ENCODE peak calls at places on chromosomes 4 and X, in ten cellular contexts. R is AG04450, L is dorsolateral prefrontal cortex, P is astrocyte of the spinal cord, H is fibroblast of pulmonary artery, O is breast epithelium, V is neural crest cell, M is AG09319, Q is HFF-Myc, F is WERI-Rb-1. G is an unnamed sample.

GRCh38 chr4:151987606-151988005 is 226.8 kb upstream of the GATB start:
- DNase-seq in F (no peak), H (no peak), M (no peak), O (no peak), Q (no peak), R (no peak), P (no peak), L (no peak), V (no peak), G (no peak)

GRCh38 chr4:92265066-92265465 is 38.7 kb upstream of the GRID2 start:
- DNase-seq in O (no peak), L (no peak), R (no peak), M (no peak), V (no peak), H (peak), Q (no peak), P (no peak), F (no peak), G (no peak)

GRCh38 chr4:101458473-101458872 is 111.1 kb upstream of the PPP3CA start:
- DNase-seq in R (no peak), O (no peak), H (no peak), V (no peak), L (no peak), Q (no peak), F (no peak), M (no peak), P (no peak), G (no peak)

GRCh38 chr4:729336-730315 is 24.0 kb downstream of the PCGF3 start:
- DNase-seq in P (no peak), L (no peak), O (no peak), Q (no peak), V (no peak), M (no peak), F (no peak), R (no peak), H (no peak), G (no peak)

GRCh38 chr4:113684534-113685091 is 76.9 kb downstream of the CAMK2D start:
- DNase-seq in L (peak), O (peak), M (no peak), P (peak), Q (no peak), V (no peak), R (no peak), F (peak), H (peak), G (peak)

GRCh38 chr4:4270529-4270928 is 19.4 kb downstream of the LYAR start:
- DNase-seq in Q (no peak), F (no peak), M (no peak), P (no peak), R (no peak), O (no peak), V (no peak), H (peak), L (no peak), G (no peak)

GRCh38 chr4:151532001-151532708 is 123.2 kb downstream of the FHIP1A start:
- DNase-seq in Q (no peak), V (no peak), H (no peak), R (no peak), M (no peak), F (no peak), L (no peak), O (no peak), P (no peak), G (no peak)

GRCh38 chrX:136781180-136781797 is 557 bp upstream of the ARHGEF6 start:
- DNase-seq in L (no peak), Q (no peak), H (peak), V (no peak), R (no peak), O (no peak), P (no peak), F (no peak), M (no peak), G (no peak)

GRCh38 chr4:166078383-166078782 is 205.3 kb downstream of the TLL1 start:
- DNase-seq in R (no peak), Q (no peak), F (no peak), L (no peak), H (no peak), V (no peak), P (no peak), O (no peak), M (no peak), G (no peak)

GRCh38 chrX:29044802-29045201 is 457.6 kb downstream of the IL1RAPL1 start:
- DNase-seq in V (no peak), M (no peak), L (no peak), P (peak), F (no peak), Q (no peak), R (no peak), O (no peak), H (peak), G (no peak)

GRCh38 chrX:51866156-51866555 is 27.3 kb upstream of the MAGED1 start:
- DNase-seq in P (peak), M (no peak), R (no peak), L (no peak), H (peak), Q (no peak), V (no peak), F (no peak), O (no peak), G (no peak)

DNA sequence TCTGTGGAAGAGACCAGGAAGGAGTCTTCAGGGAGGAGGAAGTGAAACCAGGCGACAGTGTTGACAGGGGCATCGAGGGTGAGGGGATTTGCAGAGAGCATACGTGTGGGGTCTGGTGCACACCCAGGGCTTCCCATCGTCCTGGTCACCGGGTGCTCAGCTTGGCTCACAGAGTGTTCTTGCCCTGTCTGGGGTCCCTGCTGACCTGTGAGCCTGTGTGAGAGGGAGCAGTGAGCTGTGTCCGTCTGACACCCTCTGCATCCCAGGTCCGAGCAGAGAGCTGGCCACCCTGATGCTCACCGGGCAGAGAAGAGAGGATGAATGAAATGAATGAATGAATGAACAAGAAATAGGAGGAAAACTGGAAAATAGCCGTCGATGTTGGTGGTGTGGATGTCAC is 46.5 kb downstream of the CPZ start:
- DNase-seq in V (no peak), H (no peak), R (no peak), F (no peak), Q (no peak), P (no peak), L (no peak), O (no peak), M (no peak), G (no peak)
- TF ChIP-seq CTCF in V (no peak), H (no peak), R (no peak), F (no peak), Q (no peak), P (no peak), L (no peak), O (no peak), M (no peak), G (no peak)

DNA sequence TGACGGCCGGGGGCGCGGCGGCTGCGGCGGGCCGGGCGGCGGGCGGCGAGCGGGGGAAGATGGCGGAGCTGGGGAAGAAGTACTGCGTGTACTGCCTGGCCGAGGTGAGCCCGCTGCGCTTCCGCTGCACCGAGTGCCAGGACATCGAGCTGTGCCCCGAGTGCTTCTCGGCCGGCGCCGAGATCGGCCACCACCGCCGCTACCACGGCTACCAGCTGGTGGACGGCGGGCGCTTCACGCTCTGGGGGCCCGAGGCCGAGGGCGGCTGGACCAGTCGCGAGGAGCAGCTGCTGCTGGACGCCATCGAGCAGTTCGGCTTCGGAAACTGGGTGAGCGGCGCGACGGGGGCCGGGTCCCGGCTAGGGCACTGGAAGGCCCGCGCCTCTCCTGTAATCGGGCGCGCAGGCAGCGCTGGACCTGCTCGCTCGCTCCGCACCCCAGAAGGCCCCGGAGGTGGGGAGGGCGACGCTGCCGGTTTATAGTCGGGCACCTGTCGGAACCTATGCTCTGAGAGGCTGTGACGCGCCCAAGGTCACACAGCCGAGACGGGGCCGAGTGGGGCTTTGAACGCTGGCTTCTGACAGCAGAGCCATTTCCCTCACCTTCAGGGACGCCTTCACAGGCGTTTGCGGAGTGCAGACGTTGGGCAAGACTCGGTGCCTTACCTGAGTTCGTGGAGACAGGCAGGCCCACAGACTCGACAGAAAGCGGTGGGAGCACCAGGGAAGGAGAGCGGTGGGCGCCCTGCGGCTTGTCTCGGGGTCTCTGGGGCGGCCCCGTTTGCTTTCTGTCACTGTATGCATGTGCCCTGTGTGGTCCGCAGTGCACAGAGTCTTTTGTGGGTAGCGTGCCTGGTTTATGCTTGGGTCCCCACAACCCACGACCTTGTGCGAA is 596 bp downstream of the TADA2B start:
- DNase-seq in R (no peak), V (no peak), O (no peak), M (no peak), L (no peak), F (peak), P (peak), H (peak), Q (no peak), G (peak)
- TF ChIP-seq CTCF in R (no peak), V (no peak), O (no peak), M (no peak), L (no peak), F (no peak), P (no peak), H (no peak), Q (no peak), G (no peak)

DNA sequence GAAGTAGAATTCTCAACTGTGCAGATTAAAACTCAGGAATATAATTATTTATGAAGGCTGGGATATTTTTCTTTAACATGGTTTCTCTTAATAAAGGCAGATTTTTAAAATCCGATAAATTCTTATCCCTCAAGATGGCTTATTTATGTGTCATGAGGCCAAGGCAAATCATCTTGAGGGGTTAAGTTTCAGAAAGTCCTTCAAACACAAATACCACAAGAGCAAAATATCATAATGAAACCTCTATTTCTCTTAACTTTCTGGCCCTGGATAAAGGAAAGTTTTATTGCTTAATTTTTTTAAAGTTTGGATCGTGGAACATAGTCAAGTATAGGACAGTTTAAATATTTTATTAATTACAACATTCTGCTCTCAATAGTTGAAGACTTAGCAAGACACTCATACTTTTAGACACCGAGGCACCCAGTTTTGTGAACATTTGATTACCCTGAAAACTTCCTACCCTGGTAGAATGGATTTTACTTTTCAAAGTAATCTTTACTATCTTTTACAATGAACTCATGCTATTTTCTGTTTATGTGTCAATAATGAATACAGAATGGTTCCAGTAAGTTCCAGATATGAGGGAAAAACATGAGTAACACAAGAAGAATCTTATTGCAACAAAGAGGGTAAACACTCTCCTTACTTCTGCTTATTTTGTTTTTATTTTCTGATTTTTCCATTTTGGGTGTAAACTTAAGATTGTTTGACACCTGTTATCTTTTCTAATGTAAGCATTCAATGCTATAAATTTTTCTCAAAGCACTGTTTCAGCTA is 200.7 kb upstream of the IL15 start:
- DNase-seq in Q (no peak), P (no peak), M (no peak), F (no peak), L (no peak), H (peak), O (no peak), V (no peak), R (no peak), G (no peak)
- TF ChIP-seq CTCF in Q (no peak), P (no peak), M (no peak), F (no peak), L (no peak), H (no peak), O (no peak), V (no peak), R (no peak), G (no peak)

GRCh38 chrX:69034451-69034850 is 130.8 kb downstream of the PJA1 start:
- DNase-seq in O (no peak), V (no peak), Q (no peak), P (no peak), F (no peak), H (no peak), L (no peak), M (no peak), R (no peak), G (no peak)

GRCh38 chrX:69031971-69032391 is 133.3 kb downstream of the PJA1 start:
- DNase-seq in O (no peak), L (no peak), V (no peak), H (peak), M (no peak), F (no peak), P (no peak), R (no peak), Q (no peak), G (no peak)

GRCh38 chrX:69031181-69031580 is 134.1 kb downstream of the PJA1 start:
- DNase-seq in H (no peak), V (no peak), R (no peak), L (no peak), F (peak), Q (no peak), M (no peak), P (no peak), O (no peak), G (peak)

GRCh38 chrX:69033936-69034335 is 131.3 kb downstream of the PJA1 start:
- DNase-seq in L (no peak), R (no peak), M (no peak), Q (no peak), H (no peak), O (no peak), F (no peak), V (no peak), P (no peak), G (peak)

GRCh38 chrX:69032601-69033000 is 132.7 kb downstream of the PJA1 start:
- DNase-seq in F (no peak), H (no peak), O (no peak), V (no peak), L (no peak), P (no peak), M (no peak), R (no peak), Q (no peak), G (peak)
- TF ChIP-seq CTCF in F (no peak), H (no peak), O (no peak), V (no peak), L (no peak), P (no peak), M (no peak), R (peak), Q (no peak), G (no peak)

GRCh38 chrX:148552775-148553174 is 52.4 kb downstream of the AFF2 start:
- DNase-seq in F (no peak), P (no peak), Q (no peak), R (no peak), O (no peak), V (no peak), L (no peak), M (no peak), H (no peak), G (no peak)
- TF ChIP-seq CTCF in F (peak), P (peak), Q (no peak), R (peak), O (no peak), V (peak), L (no peak), M (no peak), H (peak), G (no peak)

GRCh38 chrX:48972214-48973164 is 845 bp upstream of the KCND1 start:
- DNase-seq in O (no peak), V (peak), P (peak), F (peak), R (no peak), Q (no peak), L (peak), M (no peak), H (peak), G (peak)
- TF ChIP-seq CTCF in O (no peak), V (peak), P (peak), F (peak), R (peak), Q (peak), L (peak), M (peak), H (peak), G (peak)

GRCh38 chrX:150683536-150684146 is 9.6 kb upstream of the MTMR1 start:
- DNase-seq in L (no peak), H (peak), F (peak), O (no peak), M (no peak), Q (peak), P (peak), R (no peak), V (no peak), G (no peak)
- TF ChIP-seq CTCF in L (peak), H (peak), F (peak), O (no peak), M (peak), Q (peak), P (peak), R (peak), V (peak), G (peak)

GRCh38 chr4:17614416-17615299 is at the start of gene MED28:
- DNase-seq in R (peak), M (peak), V (peak), L (peak), Q (peak), F (peak), H (peak), O (peak), P (peak), G (peak)
- TF ChIP-seq CTCF in R (no peak), M (no peak), V (peak), L (peak), Q (no peak), F (peak), H (no peak), O (peak), P (peak), G (peak)

DNA sequence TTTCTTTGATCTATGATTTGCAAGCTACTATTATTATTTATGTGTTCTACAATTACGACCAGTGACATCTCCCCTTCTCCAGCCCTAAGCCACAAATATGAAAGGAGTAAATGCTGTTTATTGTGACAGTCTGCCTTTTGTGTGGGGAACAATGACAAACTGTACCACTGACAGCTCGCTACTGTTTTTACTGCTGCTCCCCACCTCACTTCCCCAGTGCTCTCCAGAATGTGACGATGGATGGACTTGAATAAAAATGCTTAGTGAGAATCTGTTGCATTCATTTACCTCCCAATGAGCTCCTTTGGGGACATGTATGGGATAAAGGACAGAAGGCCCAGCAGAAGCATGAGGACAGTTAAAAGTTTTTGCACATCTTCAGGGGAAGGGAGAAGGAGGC is 485.3 kb upstream of the TENM3 start:
- DNase-seq in P (no peak), R (no peak), Q (no peak), V (no peak), H (no peak), L (no peak), M (no peak), O (no peak), F (no peak), G (no peak)
- TF ChIP-seq CTCF in P (no peak), R (no peak), Q (no peak), V (no peak), H (no peak), L (no peak), M (no peak), O (no peak), F (no peak), G (no peak)

G was measured in ascending aorta.